ENCODE peak calls at places on chromosomes 16 and 17, in six cellular contexts. W is ovary; E is GM12891; Y is amygdala; J is heart right ventricle; K is stimulated activated CD4-positive, alpha-beta T cell treated with anti-CD3 and anti-CD28 coated beads, Interleukin-1b, Interleukin-23, amount 100 ng/mL, for 1 hour. X is an unnamed sample.

GRCh38 chr16:29148867-29149272 is 164.0 kb downstream of the LAT start:
- DNase-seq in Y (no peak), W (peak), E (no peak), K (peak), J (peak), X (peak)

GRCh38 chr17:82126479-82127314 is 28.7 kb upstream of the FASN start:
- DNase-seq in E (no peak), W (no peak), Y (no peak), J (no peak), K (peak), X (no peak)

GRCh38 chr16:71214771-71215381 is 15.6 kb downstream of the HYDIN start:
- DNase-seq in W (no peak), E (no peak), J (no peak), K (no peak), Y (no peak), X (no peak)

GRCh38 chr17:49952209-49952911 is 16.6 kb upstream of the DLX4 start:
- DNase-seq in Y (no peak), E (peak), K (peak), W (peak), J (peak), X (peak)

GRCh38 chr17:70947636-70948565 is 778.6 kb downstream of the KCNJ2 start:
- DNase-seq in K (no peak), W (no peak), J (no peak), E (no peak), Y (no peak), X (no peak)

GRCh38 chr16:26231647-26232046 is 539.9 kb downstream of the HS3ST4 start:
- DNase-seq in E (no peak), K (no peak), W (no peak), Y (no peak), J (no peak), X (no peak)

GRCh38 chr16:48446534-48446920 is 61.3 kb upstream of the SIAH1 start:
- DNase-seq in W (no peak), E (no peak), Y (no peak), J (no peak), K (no peak), X (no peak)

GRCh38 chr16:87056083-87056482 is 261.1 kb downstream of the C16orf95 start:
- DNase-seq in E (no peak), K (no peak), W (no peak), J (no peak), Y (no peak), X (no peak)

GRCh38 chr17:34763727-34764665 is 184.6 kb downstream of the TMEM132E start:
- DNase-seq in E (no peak), J (no peak), K (no peak), W (no peak), Y (no peak), X (no peak)

GRCh38 chr17:76935331-76935730 is 67.1 kb downstream of the MGAT5B start:
- DNase-seq in W (no peak), J (no peak), K (no peak), E (no peak), Y (no peak), X (no peak)

GRCh38 chr17:42508426-42509164 is 27.4 kb upstream of the NAGLU start:
- DNase-seq in E (no peak), J (no peak), Y (no peak), W (no peak), K (no peak), X (no peak)

GRCh38 chr17:27893834-27894503 is 804 bp upstream of the LYRM9 start:
- DNase-seq in E (no peak), J (no peak), K (no peak), Y (no peak), W (no peak), X (no peak)

GRCh38 chr16:8878523-8878911 is 3.6 kb upstream of the LITAFD start:
- DNase-seq in W (no peak), E (no peak), J (no peak), Y (no peak), K (no peak), X (no peak)

GRCh38 chr17:21549107-21549687 is 143.1 kb upstream of the KCNJ18 start:
- DNase-seq in E (no peak), J (no peak), W (no peak), K (no peak), Y (no peak), X (no peak)

GRCh38 chr17:74024871-74025531 is 178.5 kb upstream of the RPL38 start:
- DNase-seq in J (no peak), K (no peak), E (no peak), W (no peak), Y (no peak), X (no peak)

GRCh38 chr17:2023692-2024571 is 1.2 kb downstream of the RTN4RL1 start:
- DNase-seq in J (no peak), Y (no peak), E (no peak), W (peak), K (no peak), X (peak)

GRCh38 chr16:19424478-19424877 is 6.8 kb downstream of the TMC5 start:
- DNase-seq in J (no peak), Y (no peak), W (no peak), K (no peak), E (no peak), X (no peak)

GRCh38 chr17:3557768-3558583 is at the start of gene TRPV3:
- DNase-seq in W (peak), J (no peak), Y (no peak), K (peak), E (peak), X (peak)

GRCh38 chr17:82602986-82603385 is 45.3 kb downstream of the WDR45B start:
- DNase-seq in K (no peak), Y (no peak), J (no peak), E (no peak), W (no peak), X (no peak)

GRCh38 chr16:16073884-16074781 is 124.7 kb downstream of the ABCC1 start:
- DNase-seq in J (no peak), K (no peak), Y (no peak), W (peak), E (no peak), X (no peak)

GRCh38 chr16:55018881-55019280 is 88.2 kb downstream of the IRX5 start:
- DNase-seq in W (no peak), Y (no peak), K (no peak), E (no peak), J (no peak), X (no peak)

GRCh38 chr17:27532269-27533067 is 76.2 kb downstream of the KSR1 start:
- DNase-seq in K (no peak), J (no peak), Y (no peak), E (no peak), W (no peak), X (no peak)

GRCh38 chr17:29078183-29079045 is 35.5 kb downstream of the PIPOX start:
- DNase-seq in E (no peak), J (no peak), K (no peak), Y (no peak), W (no peak), X (no peak)

GRCh38 chr16:29736764-29737163 is 9.0 kb downstream of the C16orf54 start:
- DNase-seq in J (no peak), K (no peak), Y (no peak), W (no peak), E (no peak), X (no peak)

GRCh38 chr17:65228734-65229390 is 91.7 kb downstream of the RGS9 start:
- DNase-seq in W (no peak), Y (no peak), K (no peak), J (no peak), E (peak), X (peak)

GRCh38 chr16:28590384-28591340 is 6.2 kb downstream of the SULT1A2 start:
- DNase-seq in Y (no peak), E (no peak), W (no peak), K (no peak), J (no peak), X (no peak)

GRCh38 chr17:33012522-33013033 is 20.9 kb downstream of the SPACA3 start:
- DNase-seq in W (no peak), K (no peak), J (no peak), E (no peak), Y (no peak), X (no peak)

GRCh38 chr17:9291912-9292562 is 270.7 kb downstream of the NTN1 start:
- DNase-seq in Y (no peak), J (peak), E (peak), K (no peak), W (peak), X (peak)

GRCh38 chr17:63425478-63425877 is 20.6 kb downstream of the CYB561 start:
- DNase-seq in Y (peak), W (peak), J (peak), E (peak), K (peak), X (peak)

GRCh38 chr16:85571813-85572619 is 41.1 kb upstream of the GSE1 start:
- DNase-seq in Y (no peak), E (no peak), K (no peak), W (no peak), J (no peak), X (peak)

GRCh38 chr17:76138234-76138895 is 2.7 kb downstream of the FOXJ1 start:
- DNase-seq in Y (peak), W (no peak), J (no peak), E (no peak), K (no peak), X (no peak)

GRCh38 chr17:75346906-75347305 is 57.7 kb upstream of the SLC25A19 start:
- DNase-seq in K (no peak), Y (no peak), W (no peak), E (no peak), J (no peak), X (no peak)

GRCh38 chr16:23345237-23345636 is 43.1 kb downstream of the SCNN1B start:
- DNase-seq in W (no peak), E (no peak), Y (no peak), J (no peak), K (no peak), X (no peak)

GRCh38 chr16:27303256-27304100 is 10.3 kb upstream of the IL4R start:
- DNase-seq in Y (no peak), K (no peak), W (no peak), J (no peak), E (no peak), X (no peak)

GRCh38 chr17:9475259-9475658 is 100.4 kb downstream of the STX8 start:
- DNase-seq in W (no peak), Y (peak), K (no peak), J (no peak), E (no peak), X (no peak)

X was measured in GM13977.